ENCODE peak calls at places on chromosomes 6 and 20, in ten cellular contexts. C, S, Q, R, H, N, L, G, X and F are unnamed samples.

GRCh38 chr6:24982231-24982630 is 46.5 kb upstream of the RIPOR2 start:
- DNase-seq in C (no peak), S (no peak), Q (no peak), R (no peak), H (no peak), N (no peak), L (no peak), G (no peak), X (peak), F (no peak)

GRCh38 chr6:77463308-77463880 is at the start of gene HTR1B:
- DNase-seq in C (peak), S (peak), Q (peak), R (peak), H (no peak), N (peak), L (peak), G (peak), X (peak), F (peak)

GRCh38 chr6:149127212-149127611 is 190.3 kb upstream of the TAB2 start:
- DNase-seq in C (no peak), S (no peak), Q (no peak), R (no peak), H (no peak), N (no peak), L (no peak), G (no peak), X (peak), F (no peak)

GRCh38 chr6:170043150-170043819 is 247.6 kb downstream of the DLL1 start:
- DNase-seq in C (no peak), S (no peak), Q (no peak), R (no peak), H (no peak), N (no peak), L (peak), G (no peak), X (no peak), F (no peak)

GRCh38 chr6:160005861-160006540 is 37.1 kb downstream of the IGF2R start:
- DNase-seq in C (no peak), S (no peak), Q (no peak), R (no peak), H (no peak), N (no peak), L (no peak), G (no peak), X (peak), F (no peak)

GRCh38 chr6:158313989-158314388 is 1.7 kb downstream of the TULP4 start:
- DNase-seq in C (no peak), S (no peak), Q (no peak), R (peak), H (no peak), N (no peak), L (no peak), G (no peak), X (no peak), F (no peak)

GRCh38 chr6:167311286-167311685 is 13.6 kb upstream of the TTLL2 start:
- DNase-seq in C (peak), S (peak), Q (peak), R (no peak), H (no peak), N (no peak), L (peak), G (no peak), X (no peak), F (no peak)

GRCh38 chr6:13653296-13653695 is 38.2 kb downstream of the NOL7 start:
- DNase-seq in C (no peak), S (no peak), Q (no peak), R (no peak), H (no peak), N (no peak), L (no peak), G (no peak), X (peak), F (no peak)

GRCh38 chr6:41581381-41581991 is 35.3 kb downstream of the FOXP4 start:
- DNase-seq in C (no peak), S (no peak), Q (peak), R (no peak), H (no peak), N (no peak), L (no peak), G (peak), X (peak), F (no peak)

GRCh38 chr6:81766482-81767069 is 14.1 kb upstream of the TENT5A start:
- DNase-seq in C (no peak), S (no peak), Q (peak), R (peak), H (peak), N (peak), L (no peak), G (peak), X (peak), F (no peak)

GRCh38 chr6:56713285-56713684 is 70.6 kb upstream of the DST start:
- DNase-seq in C (no peak), S (no peak), Q (peak), R (no peak), H (no peak), N (peak), L (no peak), G (peak), X (peak), F (no peak)

GRCh38 chr6:143542915-143543314 is 31.4 kb upstream of the FUCA2 start:
- DNase-seq in C (no peak), S (no peak), Q (no peak), R (no peak), H (no peak), N (no peak), L (no peak), G (no peak), X (peak), F (no peak)

GRCh38 chr6:112979830-112980229 is 632.7 kb downstream of the RFPL4B start:
- DNase-seq in C (no peak), S (no peak), Q (peak), R (no peak), H (peak), N (peak), L (no peak), G (no peak), X (peak), F (no peak)

GRCh38 chr6:109961666-109962065 is 16.4 kb upstream of the GPR6 start:
- DNase-seq in C (no peak), S (no peak), Q (no peak), R (no peak), H (no peak), N (no peak), L (no peak), G (no peak), X (peak), F (no peak)

GRCh38 chr6:14703586-14703985 is 542.3 kb upstream of the JARID2 start:
- DNase-seq in C (no peak), S (no peak), Q (no peak), R (no peak), H (no peak), N (no peak), L (no peak), G (no peak), X (no peak), F (no peak)

DNA sequence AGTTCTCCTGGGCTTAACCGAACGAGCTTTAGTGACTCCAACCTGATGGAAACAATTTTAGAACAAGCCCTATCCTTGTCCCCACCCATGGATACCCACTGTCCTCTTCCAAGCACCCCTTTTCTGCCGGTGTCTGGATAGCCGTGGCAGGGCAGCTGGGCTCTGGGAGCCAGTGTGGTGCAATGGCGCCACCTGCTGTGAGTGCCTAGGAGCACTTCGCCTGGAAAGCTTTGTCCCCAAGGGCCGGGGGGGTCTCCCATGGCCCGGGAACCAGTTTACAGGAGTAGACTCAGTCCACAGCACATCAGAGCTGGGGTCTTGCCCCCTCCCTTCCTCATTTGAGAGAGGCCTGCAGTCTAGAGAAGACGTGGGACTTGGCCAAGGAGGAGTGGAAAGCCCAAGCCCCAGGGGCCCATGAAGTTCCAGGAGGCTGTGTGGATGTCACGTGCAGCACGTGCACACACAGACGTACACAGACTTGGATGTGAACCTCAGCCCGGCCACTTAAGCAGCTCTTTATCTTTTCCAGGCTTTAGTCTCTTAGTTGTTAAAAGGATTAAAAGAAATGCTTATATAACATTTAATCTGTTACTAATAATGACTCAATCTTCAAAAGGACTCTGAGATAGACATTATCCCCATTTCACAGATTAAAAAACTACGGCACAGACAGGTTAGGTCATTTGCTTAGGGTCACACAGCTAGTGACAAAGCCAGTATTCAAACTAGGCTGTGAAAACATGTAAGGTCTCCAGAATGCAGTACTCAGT is 40.9 kb upstream of the CDH22 start:
- DNase-seq in C (peak), S (peak), Q (peak), R (peak), H (no peak), N (peak), L (peak), G (peak), X (no peak), F (peak)
- TF ChIP-seq CTCF in C (peak), S (peak), Q (peak), R (peak), H (peak), N (peak), L (peak), G (peak), X (peak), F (peak)

GRCh38 chr6:22699046-22699639 is 129.8 kb downstream of the HDGFL1 start:
- DNase-seq in C (peak), S (no peak), Q (no peak), R (no peak), H (no peak), N (no peak), L (no peak), G (no peak), X (no peak), F (no peak)
- TF ChIP-seq CTCF in C (no peak), S (no peak), Q (no peak), R (no peak), H (no peak), N (no peak), L (no peak), G (no peak), X (no peak), F (no peak)

GRCh38 chr20:61120595-61121515 is 131.2 kb upstream of the CDH4 start:
- DNase-seq in C (peak), S (no peak), Q (peak), R (peak), H (peak), N (peak), L (peak), G (peak), X (peak), F (no peak)
- TF ChIP-seq CTCF in C (peak), S (peak), Q (peak), R (peak), H (peak), N (no peak), L (peak), G (peak), X (peak), F (no peak)

DNA sequence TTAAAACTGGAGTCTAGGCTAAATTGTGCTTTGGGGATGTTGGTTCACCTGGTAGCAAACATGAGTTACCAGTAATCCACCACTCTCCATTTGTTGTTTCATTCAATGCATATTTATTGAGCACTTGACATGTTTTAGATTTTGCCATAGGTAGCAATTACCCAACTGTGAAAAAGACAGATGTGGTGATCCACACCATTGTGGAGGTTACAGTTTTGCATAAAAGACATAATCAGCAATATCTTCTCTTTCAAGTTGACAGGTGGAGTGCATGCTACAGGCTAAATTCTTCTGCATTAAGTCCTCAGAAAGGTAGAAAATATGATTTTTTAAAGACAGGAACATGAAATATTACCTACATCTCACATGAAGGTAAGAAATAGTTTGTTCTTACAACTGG is 143.0 kb upstream of the TSHZ2 start:
- DNase-seq in C (no peak), S (no peak), Q (no peak), R (no peak), H (no peak), N (no peak), L (no peak), G (no peak), X (no peak), F (no peak)
- TF ChIP-seq CTCF in C (no peak), S (no peak), Q (no peak), R (no peak), H (no peak), N (no peak), L (no peak), G (no peak), X (no peak), F (no peak)

DNA sequence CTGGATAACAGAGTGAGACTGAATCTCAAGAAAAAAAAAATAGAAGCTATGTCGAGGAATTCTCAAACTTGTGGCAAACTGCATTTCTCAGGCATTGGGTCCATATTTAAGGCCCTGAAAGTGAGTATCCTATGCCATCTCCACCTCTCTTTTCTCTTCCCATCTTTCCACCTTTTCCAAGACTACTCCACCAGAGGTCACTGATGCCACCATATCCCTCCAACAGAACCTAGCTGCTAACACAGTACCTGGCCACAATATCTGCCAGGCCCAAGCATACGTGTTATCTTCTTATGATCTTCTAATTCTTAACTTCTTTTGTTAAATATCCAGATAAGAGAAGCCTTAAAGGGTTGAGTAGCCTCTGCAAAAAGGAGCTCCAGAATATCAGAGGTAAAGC is 8.2 kb upstream of the ADGRF4 start:
- DNase-seq in C (no peak), S (no peak), Q (no peak), R (no peak), H (no peak), N (no peak), L (no peak), G (peak), X (no peak), F (no peak)
- TF ChIP-seq CTCF in C (no peak), S (no peak), Q (peak), R (no peak), H (no peak), N (no peak), L (no peak), G (peak), X (no peak), F (no peak)

GRCh38 chr6:135497412-135498177 is at the start of gene AHI1:
- DNase-seq in C (peak), S (peak), Q (peak), R (peak), H (peak), N (peak), L (peak), G (peak), X (peak), F (peak)
- TF ChIP-seq CTCF in C (no peak), S (no peak), Q (no peak), R (no peak), H (peak), N (peak), L (peak), G (no peak), X (no peak), F (no peak)

GRCh38 chr20:42483694-42484303 is 705.9 kb downstream of the PTPRT start:
- DNase-seq in C (peak), S (no peak), Q (peak), R (peak), H (no peak), N (peak), L (peak), G (peak), X (no peak), F (no peak)
- TF ChIP-seq CTCF in C (peak), S (peak), Q (peak), R (peak), H (peak), N (no peak), L (peak), G (no peak), X (peak), F (no peak)

GRCh38 chr20:44180814-44181213 is 6.2 kb downstream of the JPH2 start:
- DNase-seq in C (peak), S (peak), Q (peak), R (no peak), H (no peak), N (peak), L (peak), G (no peak), X (no peak), F (no peak)

GRCh38 chr20:44173846-44174245 is 13.1 kb downstream of the JPH2 start:
- DNase-seq in C (no peak), S (no peak), Q (no peak), R (no peak), H (no peak), N (no peak), L (no peak), G (no peak), X (no peak), F (no peak)

GRCh38 chr20:44173116-44173515 is 13.9 kb downstream of the JPH2 start:
- DNase-seq in C (no peak), S (no peak), Q (no peak), R (no peak), H (no peak), N (no peak), L (no peak), G (no peak), X (no peak), F (no peak)

GRCh38 chr20:44174996-44175766 is 11.8 kb downstream of the JPH2 start:
- DNase-seq in C (no peak), S (no peak), Q (no peak), R (no peak), H (no peak), N (no peak), L (no peak), G (no peak), X (no peak), F (no peak)

GRCh38 chr20:44176833-44177533 is 10.0 kb downstream of the JPH2 start:
- DNase-seq in C (no peak), S (no peak), Q (peak), R (no peak), H (no peak), N (peak), L (no peak), G (no peak), X (no peak), F (no peak)
- TF ChIP-seq CTCF in C (no peak), S (no peak), Q (no peak), R (no peak), H (no peak), N (no peak), L (no peak), G (no peak), X (no peak), F (no peak)